ENCODE peak calls at places on chromosomes 2 and 18, in seven cellular contexts. One of them, this sample, is unnamed.

GRCh38 chr2:149648282-149649030 is 60.9 kb upstream of the MMADHC start:
- DNase-seq in psoas muscle: no peak
- DNase-seq in neural progenitor cell: no peak
- DNase-seq in sigmoid colon: peak
- DNase-seq in CD4-positive, alpha-beta memory T cell: no peak
- DNase-seq in OCI-LY7: no peak
- DNase-seq in adrenal gland: peak
- DNase-seq in this sample: peak

GRCh38 chr2:186919272-186919671 is 70.3 kb upstream of the ZSWIM2 start:
- DNase-seq in adrenal gland: no peak
- DNase-seq in sigmoid colon: no peak
- DNase-seq in OCI-LY7: no peak
- DNase-seq in CD4-positive, alpha-beta memory T cell: no peak
- DNase-seq in psoas muscle: no peak
- DNase-seq in neural progenitor cell: no peak
- DNase-seq in this sample: no peak

GRCh38 chr2:159897081-159897480 is 99.1 kb upstream of the CD302 start:
- DNase-seq in neural progenitor cell: peak
- DNase-seq in psoas muscle: no peak
- DNase-seq in adrenal gland: no peak
- DNase-seq in CD4-positive, alpha-beta memory T cell: no peak
- DNase-seq in sigmoid colon: no peak
- DNase-seq in OCI-LY7: no peak
- DNase-seq in this sample: no peak

GRCh38 chr2:21195326-21195725 is 71.6 kb downstream of the TDRD15 start:
- DNase-seq in CD4-positive, alpha-beta memory T cell: no peak
- DNase-seq in OCI-LY7: no peak
- DNase-seq in adrenal gland: no peak
- DNase-seq in sigmoid colon: no peak
- DNase-seq in psoas muscle: no peak
- DNase-seq in neural progenitor cell: no peak
- DNase-seq in this sample: no peak

GRCh38 chr18:24491882-24492281 is 31.4 kb downstream of the HRH4 start:
- DNase-seq in OCI-LY7: peak
- DNase-seq in sigmoid colon: no peak
- DNase-seq in psoas muscle: no peak
- DNase-seq in adrenal gland: no peak
- DNase-seq in neural progenitor cell: no peak
- DNase-seq in CD4-positive, alpha-beta memory T cell: no peak
- DNase-seq in this sample: no peak

GRCh38 chr2:207848545-207848928 is 78.8 kb upstream of the FZD5 start:
- DNase-seq in psoas muscle: no peak
- DNase-seq in CD4-positive, alpha-beta memory T cell: no peak
- DNase-seq in neural progenitor cell: no peak
- DNase-seq in adrenal gland: no peak
- DNase-seq in OCI-LY7: no peak
- DNase-seq in sigmoid colon: no peak
- DNase-seq in this sample: no peak

GRCh38 chr2:23549821-23550535 is 165.0 kb downstream of the KLHL29 start:
- DNase-seq in neural progenitor cell: no peak
- DNase-seq in psoas muscle: no peak
- DNase-seq in adrenal gland: peak
- DNase-seq in CD4-positive, alpha-beta memory T cell: no peak
- DNase-seq in sigmoid colon: no peak
- DNase-seq in OCI-LY7: no peak
- DNase-seq in this sample: no peak

GRCh38 chr2:111710085-111710484 is 173.9 kb downstream of the ANAPC1 start:
- DNase-seq in OCI-LY7: no peak
- DNase-seq in psoas muscle: no peak
- DNase-seq in CD4-positive, alpha-beta memory T cell: no peak
- DNase-seq in neural progenitor cell: no peak
- DNase-seq in sigmoid colon: no peak
- DNase-seq in adrenal gland: no peak
- DNase-seq in this sample: no peak

GRCh38 chr2:239886781-239887180 is 138.4 kb downstream of the NDUFA10 start:
- DNase-seq in psoas muscle: no peak
- DNase-seq in CD4-positive, alpha-beta memory T cell: no peak
- DNase-seq in adrenal gland: no peak
- DNase-seq in sigmoid colon: no peak
- DNase-seq in OCI-LY7: no peak
- DNase-seq in neural progenitor cell: no peak
- DNase-seq in this sample: no peak

GRCh38 chr2:147844691-147845607 is at the start of gene ACVR2A:
- DNase-seq in CD4-positive, alpha-beta memory T cell: peak
- DNase-seq in psoas muscle: peak
- DNase-seq in adrenal gland: peak
- DNase-seq in sigmoid colon: peak
- DNase-seq in OCI-LY7: peak
- DNase-seq in neural progenitor cell: peak
- DNase-seq in this sample: peak

GRCh38 chr2:43292851-43293743 is 66.7 kb upstream of the ZFP36L2 start:
- DNase-seq in adrenal gland: no peak
- DNase-seq in sigmoid colon: no peak
- DNase-seq in neural progenitor cell: no peak
- DNase-seq in psoas muscle: no peak
- DNase-seq in CD4-positive, alpha-beta memory T cell: no peak
- DNase-seq in OCI-LY7: no peak
- DNase-seq in this sample: no peak

GRCh38 chr18:9135081-9135911 is 1.3 kb upstream of the ANKRD12 start:
- DNase-seq in psoas muscle: no peak
- DNase-seq in adrenal gland: no peak
- DNase-seq in OCI-LY7: no peak
- DNase-seq in CD4-positive, alpha-beta memory T cell: no peak
- DNase-seq in neural progenitor cell: no peak
- DNase-seq in sigmoid colon: no peak
- DNase-seq in this sample: peak

GRCh38 chr2:146278881-146279280 is 1565.9 kb upstream of the ACVR2A start:
- DNase-seq in OCI-LY7: no peak
- DNase-seq in psoas muscle: no peak
- DNase-seq in neural progenitor cell: no peak
- DNase-seq in sigmoid colon: no peak
- DNase-seq in adrenal gland: no peak
- DNase-seq in CD4-positive, alpha-beta memory T cell: no peak
- DNase-seq in this sample: no peak

GRCh38 chr2:95026471-95027368 is 1.2 kb downstream of the MAL start:
- DNase-seq in sigmoid colon: no peak
- DNase-seq in adrenal gland: no peak
- DNase-seq in psoas muscle: peak
- DNase-seq in neural progenitor cell: no peak
- DNase-seq in OCI-LY7: no peak
- DNase-seq in CD4-positive, alpha-beta memory T cell: peak
- DNase-seq in this sample: peak

GRCh38 chr2:95025406-95026319 is at the start of gene MAL:
- DNase-seq in psoas muscle: no peak
- DNase-seq in CD4-positive, alpha-beta memory T cell: peak
- DNase-seq in neural progenitor cell: peak
- DNase-seq in adrenal gland: no peak
- DNase-seq in OCI-LY7: no peak
- DNase-seq in sigmoid colon: no peak
- DNase-seq in this sample: peak

GRCh38 chr2:95023222-95023597 is 2.3 kb upstream of the MAL start:
- DNase-seq in psoas muscle: no peak
- DNase-seq in sigmoid colon: no peak
- DNase-seq in CD4-positive, alpha-beta memory T cell: peak
- DNase-seq in adrenal gland: no peak
- DNase-seq in neural progenitor cell: no peak
- DNase-seq in OCI-LY7: peak
- DNase-seq in this sample: peak

GRCh38 chr2:95024306-95024880 is 1.1 kb upstream of the MAL start:
- DNase-seq in CD4-positive, alpha-beta memory T cell: no peak
- DNase-seq in OCI-LY7: no peak
- DNase-seq in psoas muscle: no peak
- DNase-seq in adrenal gland: no peak
- DNase-seq in sigmoid colon: no peak
- DNase-seq in neural progenitor cell: no peak
- DNase-seq in this sample: peak

DNA sequence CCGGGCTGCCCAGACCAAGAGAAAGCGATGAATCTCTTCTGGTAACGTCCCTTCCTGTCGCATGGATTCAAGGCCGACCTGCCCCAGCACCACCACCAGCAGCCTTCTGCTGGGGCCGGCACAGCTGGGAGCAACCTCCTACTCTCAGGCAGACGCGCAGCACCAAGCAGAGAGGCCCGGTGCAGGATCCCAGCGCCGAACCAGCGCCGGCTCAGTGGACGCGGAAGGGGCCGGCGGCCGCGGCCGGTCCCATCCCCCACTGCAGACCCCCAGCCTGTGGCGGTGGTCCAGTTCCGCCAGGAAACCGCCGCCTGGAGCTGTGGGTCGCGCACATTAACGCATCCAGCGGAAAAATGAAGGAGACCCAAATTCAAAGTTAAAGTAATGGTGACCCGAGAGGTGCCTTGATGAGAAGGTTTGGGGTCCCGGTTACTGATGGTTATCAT is 525 bp upstream of the MAL start:
- DNase-seq in sigmoid colon: no peak
- DNase-seq in OCI-LY7: no peak
- DNase-seq in neural progenitor cell: no peak
- DNase-seq in CD4-positive, alpha-beta memory T cell: no peak
- DNase-seq in adrenal gland: no peak
- DNase-seq in psoas muscle: no peak
- DNase-seq in this sample: no peak
- H3K4me3 ChIP-seq in sigmoid colon: peak
- H3K4me3 ChIP-seq in OCI-LY7: no peak
- H3K4me3 ChIP-seq in neural progenitor cell: no peak
- H3K4me3 ChIP-seq in CD4-positive, alpha-beta memory T cell: peak
- H3K4me3 ChIP-seq in adrenal gland: no peak
- H3K4me3 ChIP-seq in psoas muscle: peak
- H3K4me3 ChIP-seq in this sample: peak

DNA sequence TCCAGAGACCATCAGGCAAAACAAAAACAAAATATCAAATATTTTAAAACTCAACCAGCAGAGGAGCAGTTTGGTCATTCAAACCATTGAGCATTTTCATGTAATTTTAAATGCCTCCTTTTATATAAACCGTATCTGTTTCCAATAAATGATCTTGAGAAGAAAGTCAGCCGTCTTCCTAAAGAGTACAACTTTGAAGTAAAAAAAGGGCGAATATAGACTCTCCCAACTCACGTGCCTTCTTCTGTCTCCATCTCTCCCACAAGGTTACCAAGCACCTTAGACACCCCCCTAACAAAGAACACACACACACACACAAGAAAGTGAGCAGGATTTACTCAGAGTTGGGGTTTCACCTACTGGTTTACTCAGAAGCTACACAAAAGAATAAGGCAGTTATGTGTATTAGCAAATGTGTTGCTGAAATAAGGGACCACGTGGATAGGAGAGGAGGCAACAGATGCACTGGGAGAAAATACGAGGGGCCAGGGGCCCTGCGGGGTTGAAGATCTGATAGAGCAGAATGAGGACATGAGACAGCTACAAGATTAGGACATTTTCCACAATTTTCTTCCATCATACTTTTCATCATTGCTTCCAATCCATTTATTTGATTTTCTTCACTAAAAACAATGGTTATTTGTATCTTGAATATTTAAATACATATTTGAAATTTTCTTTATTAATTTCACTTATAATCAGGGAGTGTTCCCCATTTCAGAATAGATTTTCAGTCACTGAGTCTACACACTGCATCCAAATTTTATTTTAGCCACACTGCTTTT is 45.0 kb downstream of the EVA1A start:
- DNase-seq in OCI-LY7: no peak
- DNase-seq in CD4-positive, alpha-beta memory T cell: no peak
- DNase-seq in sigmoid colon: no peak
- DNase-seq in neural progenitor cell: no peak
- DNase-seq in adrenal gland: no peak
- DNase-seq in psoas muscle: no peak
- DNase-seq in this sample: no peak
- H3K27ac ChIP-seq in OCI-LY7: no peak
- H3K27ac ChIP-seq in CD4-positive, alpha-beta memory T cell: no peak
- H3K27ac ChIP-seq in sigmoid colon: no peak
- H3K27ac ChIP-seq in neural progenitor cell: no peak
- H3K27ac ChIP-seq in adrenal gland: no peak
- H3K27ac ChIP-seq in psoas muscle: no peak
- H3K27ac ChIP-seq in this sample: no peak

DNA sequence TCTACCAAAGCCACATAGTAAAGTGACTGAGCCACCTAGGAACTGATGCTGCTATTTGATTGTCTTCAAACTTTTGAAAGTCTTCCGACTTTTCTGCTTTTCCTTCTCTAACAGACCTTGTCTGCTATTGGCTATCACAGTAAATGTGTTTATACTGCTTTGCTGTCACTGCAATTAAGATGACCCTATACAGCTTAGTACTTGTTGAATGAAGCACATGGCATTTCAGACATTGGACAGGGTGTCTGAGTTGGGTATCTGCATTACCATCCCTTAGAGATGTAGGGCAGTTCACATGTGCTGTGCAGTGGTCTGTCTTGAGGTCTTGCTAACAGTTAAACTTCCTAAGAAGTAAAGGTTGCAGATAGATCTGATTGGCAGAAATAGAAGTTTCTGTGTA is 3.6 kb downstream of the WDR43 start:
- DNase-seq in OCI-LY7: no peak
- DNase-seq in sigmoid colon: no peak
- DNase-seq in CD4-positive, alpha-beta memory T cell: no peak
- DNase-seq in neural progenitor cell: no peak
- DNase-seq in adrenal gland: no peak
- DNase-seq in psoas muscle: no peak
- DNase-seq in this sample: no peak
- H3K4me3 ChIP-seq in OCI-LY7: peak
- H3K4me3 ChIP-seq in sigmoid colon: no peak
- H3K4me3 ChIP-seq in CD4-positive, alpha-beta memory T cell: no peak
- H3K4me3 ChIP-seq in neural progenitor cell: no peak
- H3K4me3 ChIP-seq in adrenal gland: no peak
- H3K4me3 ChIP-seq in psoas muscle: no peak
- H3K4me3 ChIP-seq in this sample: no peak

GRCh38 chr2:39504790-39505335 is 67.8 kb upstream of the MAP4K3 start:
- DNase-seq in adrenal gland: no peak
- DNase-seq in psoas muscle: no peak
- DNase-seq in sigmoid colon: no peak
- DNase-seq in OCI-LY7: no peak
- DNase-seq in neural progenitor cell: no peak
- DNase-seq in CD4-positive, alpha-beta memory T cell: no peak
- DNase-seq in this sample: peak

GRCh38 chr2:39506215-39506614 is 69.1 kb upstream of the MAP4K3 start:
- DNase-seq in sigmoid colon: no peak
- DNase-seq in CD4-positive, alpha-beta memory T cell: no peak
- DNase-seq in neural progenitor cell: no peak
- DNase-seq in OCI-LY7: no peak
- DNase-seq in adrenal gland: no peak
- DNase-seq in psoas muscle: no peak
- DNase-seq in this sample: no peak

GRCh38 chr2:39510087-39510486 is 73.0 kb upstream of the MAP4K3 start:
- DNase-seq in psoas muscle: no peak
- DNase-seq in OCI-LY7: no peak
- DNase-seq in CD4-positive, alpha-beta memory T cell: no peak
- DNase-seq in sigmoid colon: no peak
- DNase-seq in neural progenitor cell: no peak
- DNase-seq in adrenal gland: no peak
- DNase-seq in this sample: no peak

GRCh38 chr2:39511219-39511785 is 74.2 kb upstream of the MAP4K3 start:
- DNase-seq in adrenal gland: no peak
- DNase-seq in OCI-LY7: no peak
- DNase-seq in psoas muscle: no peak
- DNase-seq in CD4-positive, alpha-beta memory T cell: no peak
- DNase-seq in neural progenitor cell: no peak
- DNase-seq in sigmoid colon: no peak
- DNase-seq in this sample: peak

DNA sequence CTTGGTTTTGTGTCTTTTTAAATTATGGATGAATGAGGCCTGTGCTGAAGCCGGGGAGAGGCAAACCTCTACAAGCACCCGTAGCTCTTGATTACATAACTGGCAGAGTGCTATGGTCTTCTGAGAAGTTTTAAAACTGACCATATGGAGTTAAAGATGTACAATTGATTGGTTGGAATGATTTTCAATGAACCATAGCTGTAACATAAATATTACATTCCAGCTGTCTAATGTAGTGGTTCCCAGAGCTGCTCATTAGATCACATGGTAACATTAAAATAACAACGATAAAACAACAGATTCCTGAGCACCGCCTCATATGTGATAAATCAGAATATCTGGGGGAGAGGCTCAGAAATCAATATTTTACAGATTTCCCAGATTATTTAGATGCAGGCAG is 71.2 kb upstream of the MAP4K3 start:
- DNase-seq in CD4-positive, alpha-beta memory T cell: no peak
- DNase-seq in psoas muscle: no peak
- DNase-seq in adrenal gland: no peak
- DNase-seq in sigmoid colon: no peak
- DNase-seq in neural progenitor cell: no peak
- DNase-seq in OCI-LY7: no peak
- DNase-seq in this sample: no peak
- H3K27ac ChIP-seq in CD4-positive, alpha-beta memory T cell: no peak
- H3K27ac ChIP-seq in psoas muscle: no peak
- H3K27ac ChIP-seq in adrenal gland: no peak
- H3K27ac ChIP-seq in sigmoid colon: peak
- H3K27ac ChIP-seq in neural progenitor cell: no peak
- H3K27ac ChIP-seq in OCI-LY7: no peak
- H3K27ac ChIP-seq in this sample: no peak